ENCODE peak calls at places on chromosomes 7 and 10, in six cellular contexts. One of them, this sample, is unnamed.

GRCh38 chr7:2808891-2809660 is 35.0 kb downstream of the GNA12 start:
- DNase-seq in amniotic stem cell: no peak
- DNase-seq in NCI-H524: no peak
- DNase-seq in activated naive CD4-positive, alpha-beta T cell treated with anti-CD3 and anti-CD28 coated beads, Interleukin-2, amount 10 ng/mL, durations not matched to agents 7 days and 5 days: no peak
- DNase-seq in T-cell: no peak
- DNase-seq in astrocyte of the spinal cord: no peak
- DNase-seq in this sample: no peak

GRCh38 chr7:105218215-105218614 is 170.5 kb downstream of the SRPK2 start:
- DNase-seq in amniotic stem cell: no peak
- DNase-seq in NCI-H524: no peak
- DNase-seq in activated naive CD4-positive, alpha-beta T cell treated with anti-CD3 and anti-CD28 coated beads, Interleukin-2, amount 10 ng/mL, durations not matched to agents 7 days and 5 days: no peak
- DNase-seq in T-cell: no peak
- DNase-seq in astrocyte of the spinal cord: no peak
- DNase-seq in this sample: no peak

GRCh38 chr7:56537952-56538351 is 421.7 kb upstream of the NUPR2 start:
- DNase-seq in amniotic stem cell: no peak
- DNase-seq in NCI-H524: peak
- DNase-seq in activated naive CD4-positive, alpha-beta T cell treated with anti-CD3 and anti-CD28 coated beads, Interleukin-2, amount 10 ng/mL, durations not matched to agents 7 days and 5 days: no peak
- DNase-seq in T-cell: no peak
- DNase-seq in astrocyte of the spinal cord: no peak
- DNase-seq in this sample: no peak

GRCh38 chr10:103280505-103280904 is 3.6 kb downstream of the INA start:
- DNase-seq in amniotic stem cell: no peak
- DNase-seq in NCI-H524: no peak
- DNase-seq in activated naive CD4-positive, alpha-beta T cell treated with anti-CD3 and anti-CD28 coated beads, Interleukin-2, amount 10 ng/mL, durations not matched to agents 7 days and 5 days: no peak
- DNase-seq in T-cell: no peak
- DNase-seq in astrocyte of the spinal cord: no peak
- DNase-seq in this sample: no peak

GRCh38 chr10:132967540-132967939 is 25.2 kb upstream of the CFAP46 start:
- DNase-seq in amniotic stem cell: no peak
- DNase-seq in NCI-H524: no peak
- DNase-seq in activated naive CD4-positive, alpha-beta T cell treated with anti-CD3 and anti-CD28 coated beads, Interleukin-2, amount 10 ng/mL, durations not matched to agents 7 days and 5 days: peak
- DNase-seq in T-cell: no peak
- DNase-seq in astrocyte of the spinal cord: no peak
- DNase-seq in this sample: no peak

GRCh38 chr10:117342638-117343037 is 32.6 kb downstream of the PDZD8 start:
- DNase-seq in amniotic stem cell: peak
- DNase-seq in NCI-H524: no peak
- DNase-seq in activated naive CD4-positive, alpha-beta T cell treated with anti-CD3 and anti-CD28 coated beads, Interleukin-2, amount 10 ng/mL, durations not matched to agents 7 days and 5 days: no peak
- DNase-seq in T-cell: no peak
- DNase-seq in astrocyte of the spinal cord: peak
- DNase-seq in this sample: no peak

GRCh38 chr7:156511426-156511825 is 129.1 kb upstream of the RNF32 start:
- DNase-seq in amniotic stem cell: no peak
- DNase-seq in NCI-H524: no peak
- DNase-seq in activated naive CD4-positive, alpha-beta T cell treated with anti-CD3 and anti-CD28 coated beads, Interleukin-2, amount 10 ng/mL, durations not matched to agents 7 days and 5 days: no peak
- DNase-seq in T-cell: no peak
- DNase-seq in astrocyte of the spinal cord: no peak
- DNase-seq in this sample: no peak

GRCh38 chr10:34624323-34625153 is 190.6 kb downstream of the PARD3 start:
- DNase-seq in amniotic stem cell: no peak
- DNase-seq in NCI-H524: no peak
- DNase-seq in activated naive CD4-positive, alpha-beta T cell treated with anti-CD3 and anti-CD28 coated beads, Interleukin-2, amount 10 ng/mL, durations not matched to agents 7 days and 5 days: no peak
- DNase-seq in T-cell: no peak
- DNase-seq in astrocyte of the spinal cord: no peak
- DNase-seq in this sample: no peak

GRCh38 chr7:41760293-41760692 is 57.4 kb upstream of the INHBA start:
- DNase-seq in amniotic stem cell: no peak
- DNase-seq in NCI-H524: no peak
- DNase-seq in activated naive CD4-positive, alpha-beta T cell treated with anti-CD3 and anti-CD28 coated beads, Interleukin-2, amount 10 ng/mL, durations not matched to agents 7 days and 5 days: no peak
- DNase-seq in T-cell: no peak
- DNase-seq in astrocyte of the spinal cord: no peak
- DNase-seq in this sample: no peak

GRCh38 chr7:74560081-74560719 is 97.3 kb upstream of the GTF2I start:
- DNase-seq in amniotic stem cell: no peak
- DNase-seq in NCI-H524: no peak
- DNase-seq in activated naive CD4-positive, alpha-beta T cell treated with anti-CD3 and anti-CD28 coated beads, Interleukin-2, amount 10 ng/mL, durations not matched to agents 7 days and 5 days: no peak
- DNase-seq in T-cell: no peak
- DNase-seq in astrocyte of the spinal cord: no peak
- DNase-seq in this sample: no peak

GRCh38 chr10:31319602-31320178 is 674 bp downstream of the ZEB1 start:
- DNase-seq in amniotic stem cell: no peak
- DNase-seq in NCI-H524: peak
- DNase-seq in activated naive CD4-positive, alpha-beta T cell treated with anti-CD3 and anti-CD28 coated beads, Interleukin-2, amount 10 ng/mL, durations not matched to agents 7 days and 5 days: no peak
- DNase-seq in T-cell: peak
- DNase-seq in astrocyte of the spinal cord: no peak
- DNase-seq in this sample: no peak

GRCh38 chr7:333399-333776 is 43.4 kb downstream of the FOXL3 start:
- DNase-seq in amniotic stem cell: no peak
- DNase-seq in NCI-H524: no peak
- DNase-seq in activated naive CD4-positive, alpha-beta T cell treated with anti-CD3 and anti-CD28 coated beads, Interleukin-2, amount 10 ng/mL, durations not matched to agents 7 days and 5 days: peak
- DNase-seq in T-cell: no peak
- DNase-seq in astrocyte of the spinal cord: peak
- DNase-seq in this sample: no peak

GRCh38 chr10:58972576-58973234 is 203.7 kb upstream of the PHYHIPL start:
- DNase-seq in amniotic stem cell: no peak
- DNase-seq in NCI-H524: peak
- DNase-seq in activated naive CD4-positive, alpha-beta T cell treated with anti-CD3 and anti-CD28 coated beads, Interleukin-2, amount 10 ng/mL, durations not matched to agents 7 days and 5 days: no peak
- DNase-seq in T-cell: no peak
- DNase-seq in astrocyte of the spinal cord: no peak
- DNase-seq in this sample: no peak

GRCh38 chr10:104020020-104020419 is 53.1 kb downstream of the SLK start:
- DNase-seq in amniotic stem cell: no peak
- DNase-seq in NCI-H524: no peak
- DNase-seq in activated naive CD4-positive, alpha-beta T cell treated with anti-CD3 and anti-CD28 coated beads, Interleukin-2, amount 10 ng/mL, durations not matched to agents 7 days and 5 days: no peak
- DNase-seq in T-cell: no peak
- DNase-seq in astrocyte of the spinal cord: no peak
- DNase-seq in this sample: no peak

GRCh38 chr10:128526793-128527375 is 400.7 kb upstream of the MKI67 start:
- DNase-seq in amniotic stem cell: no peak
- DNase-seq in NCI-H524: peak
- DNase-seq in activated naive CD4-positive, alpha-beta T cell treated with anti-CD3 and anti-CD28 coated beads, Interleukin-2, amount 10 ng/mL, durations not matched to agents 7 days and 5 days: no peak
- DNase-seq in T-cell: no peak
- DNase-seq in astrocyte of the spinal cord: no peak
- DNase-seq in this sample: no peak

GRCh38 chr10:80158598-80159127 is 26.1 kb downstream of the PLAC9 start:
- DNase-seq in amniotic stem cell: peak
- DNase-seq in NCI-H524: no peak
- DNase-seq in activated naive CD4-positive, alpha-beta T cell treated with anti-CD3 and anti-CD28 coated beads, Interleukin-2, amount 10 ng/mL, durations not matched to agents 7 days and 5 days: no peak
- DNase-seq in T-cell: no peak
- DNase-seq in astrocyte of the spinal cord: peak
- DNase-seq in this sample: no peak

GRCh38 chr10:28393956-28394568 is 91.2 kb upstream of the MPP7 start:
- DNase-seq in amniotic stem cell: peak
- DNase-seq in NCI-H524: peak
- DNase-seq in activated naive CD4-positive, alpha-beta T cell treated with anti-CD3 and anti-CD28 coated beads, Interleukin-2, amount 10 ng/mL, durations not matched to agents 7 days and 5 days: peak
- DNase-seq in T-cell: peak
- DNase-seq in astrocyte of the spinal cord: peak
- DNase-seq in this sample: peak

GRCh38 chr10:14023612-14024348 is 306.9 kb downstream of the FRMD4A start:
- DNase-seq in amniotic stem cell: no peak
- DNase-seq in NCI-H524: no peak
- DNase-seq in activated naive CD4-positive, alpha-beta T cell treated with anti-CD3 and anti-CD28 coated beads, Interleukin-2, amount 10 ng/mL, durations not matched to agents 7 days and 5 days: no peak
- DNase-seq in T-cell: no peak
- DNase-seq in astrocyte of the spinal cord: no peak
- DNase-seq in this sample: no peak

GRCh38 chr7:151075978-151076426 is 4.6 kb downstream of the FASTK start:
- DNase-seq in amniotic stem cell: no peak
- DNase-seq in NCI-H524: no peak
- DNase-seq in activated naive CD4-positive, alpha-beta T cell treated with anti-CD3 and anti-CD28 coated beads, Interleukin-2, amount 10 ng/mL, durations not matched to agents 7 days and 5 days: no peak
- DNase-seq in T-cell: no peak
- DNase-seq in astrocyte of the spinal cord: no peak
- DNase-seq in this sample: no peak

GRCh38 chr10:50373821-50374501 is 122.6 kb upstream of the ASAH2 start:
- DNase-seq in amniotic stem cell: no peak
- DNase-seq in NCI-H524: no peak
- DNase-seq in activated naive CD4-positive, alpha-beta T cell treated with anti-CD3 and anti-CD28 coated beads, Interleukin-2, amount 10 ng/mL, durations not matched to agents 7 days and 5 days: no peak
- DNase-seq in T-cell: no peak
- DNase-seq in astrocyte of the spinal cord: no peak
- DNase-seq in this sample: no peak

This sample was measured in natural killer cell.